ENCODE peak calls at places on chromosomes 1 and 21, in nine cellular contexts. W, N, H, D, O, I, Y, K and R are unnamed samples.
A peak's percentile ranks its signal among the peaks of the same experiment; 100 is the strongest.

GRCh38 chr1:99919221-99919620 is 50.6 kb upstream of the SLC35A3 start:
- DNase-seq in W (no peak), N (no peak), H (no peak), D (no peak), O (no peak), I (no peak), Y (peak; percentile 2), K (no peak), R (no peak)

GRCh38 chr1:171610385-171610784 is 11.7 kb upstream of the MYOCOS start:
- DNase-seq in W (no peak), N (no peak), H (no peak), D (no peak), O (no peak), I (no peak), Y (no peak), K (no peak), R (no peak)

GRCh38 chr1:208475449-208475848 is 231.3 kb upstream of the PLXNA2 start:
- DNase-seq in W (no peak), N (no peak), H (no peak), D (no peak), O (no peak), I (peak; percentile 44), Y (peak; percentile 20), K (peak; percentile 63), R (no peak)

GRCh38 chr1:71494163-71494562 is 413.3 kb upstream of the ZRANB2 start:
- DNase-seq in W (no peak), N (no peak), H (no peak), D (no peak), O (no peak), I (no peak), Y (no peak), K (no peak), R (no peak)

GRCh38 chr1:232978091-232978634 is 27.8 kb downstream of the NTPCR start:
- DNase-seq in W (no peak), N (no peak), H (no peak), D (no peak), O (no peak), I (no peak), Y (no peak), K (no peak), R (no peak)

GRCh38 chr1:26828352-26829093 is 2.0 kb downstream of the ZDHHC18 start:
- DNase-seq in W (no peak), N (peak; percentile 44), H (peak; percentile 33), D (peak; percentile 69), O (no peak), I (no peak), Y (no peak), K (no peak), R (no peak)

GRCh38 chr21:42039911-42040351 is 29.8 kb upstream of the ZBTB21 start:
- DNase-seq in W (no peak), N (no peak), H (no peak), D (peak; percentile 36), O (peak; percentile 39), I (no peak), Y (no peak), K (peak; percentile 71), R (no peak)

GRCh38 chr1:90850181-90850924 is 133.3 kb upstream of the BARHL2 start:
- DNase-seq in W (peak; percentile 27), N (no peak), H (peak; percentile 34), D (peak; percentile 56), O (peak; percentile 17), I (no peak), Y (peak; percentile 6), K (peak; percentile 61), R (no peak)

GRCh38 chr1:53057134-53057533 is 4.9 kb upstream of the PODN start:
- DNase-seq in W (no peak), N (no peak), H (no peak), D (no peak), O (no peak), I (no peak), Y (no peak), K (no peak), R (no peak)

GRCh38 chr1:29655145-29655544 is 418.8 kb downstream of the PTPRU start:
- DNase-seq in W (no peak), N (no peak), H (peak; percentile 1), D (no peak), O (no peak), I (no peak), Y (no peak), K (no peak), R (no peak)

GRCh38 chr1:24983006-24983680 is 53.1 kb upstream of the RUNX3 start:
- DNase-seq in W (no peak), N (no peak), H (no peak), D (no peak), O (no peak), I (no peak), Y (no peak), K (no peak), R (no peak)
- H3K27me3 ChIP-seq in W (no peaks in the 10 kb centered on the region), N (no peaks in the 10 kb centered on the region), H (no peaks in the 10 kb centered on the region), D (no peaks in the 10 kb centered on the region), O (peaks cover 8% of the 10 kb centered on the region), I (no peaks in the 10 kb centered on the region), Y (no peaks in the 10 kb centered on the region), K (no peaks in the 10 kb centered on the region), R (no peaks in the 10 kb centered on the region)

DNA sequence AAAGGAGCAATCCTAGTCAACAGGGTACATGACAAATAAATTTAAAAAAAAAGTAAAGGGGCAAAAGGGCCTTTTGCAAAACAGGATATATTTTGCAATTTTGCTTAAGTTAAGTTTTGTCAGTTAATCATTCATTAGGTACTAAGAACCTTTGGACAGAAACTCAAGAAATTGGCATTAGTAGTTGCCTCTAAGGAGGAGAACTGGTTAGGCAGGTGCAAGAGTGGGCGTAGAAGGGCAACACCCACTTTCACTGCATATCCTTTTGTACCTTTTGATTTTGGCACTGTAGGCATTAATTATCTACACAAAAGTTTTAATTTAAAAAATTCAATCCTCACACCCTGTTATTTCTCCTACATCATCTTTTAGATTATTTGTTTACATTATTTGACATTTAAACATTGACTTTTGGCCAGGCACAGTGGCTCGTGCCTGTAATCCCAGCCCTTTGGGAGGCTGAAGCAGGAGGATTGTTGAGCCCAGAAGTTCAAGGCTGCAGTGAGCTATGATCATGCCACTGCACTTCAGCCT is 4.3 kb downstream of the DDAH1 start:
- DNase-seq in W (no peak), N (no peak), H (peak; percentile 79), D (no peak), O (no peak), I (no peak), Y (peak; percentile 89), K (no peak), R (no peak)
- H3K27ac ChIP-seq in W (no peak overlapping the region), N (no peak overlapping the region), H (peak overlapping the region; percentile 58), D (no peak overlapping the region), O (no peak overlapping the region), I (no peak overlapping the region), Y (peak overlapping the region; percentile 41), K (no peak overlapping the region), R (no peak overlapping the region)

GRCh38 chr21:33032434-33033047 is 6.8 kb downstream of the OLIG2 start:
- DNase-seq in W (no peak), N (no peak), H (no peak), D (no peak), O (no peak), I (no peak), Y (no peak), K (no peak), R (no peak)
- H3K27me3 ChIP-seq in W (peaks cover 100% of the 10 kb centered on the region), N (peaks cover 70% of the 10 kb centered on the region), H (peaks cover 56% of the 10 kb centered on the region), D (peaks cover 79% of the 10 kb centered on the region), O (peaks cover 98% of the 10 kb centered on the region), I (peaks cover 72% of the 10 kb centered on the region), Y (peaks cover 55% of the 10 kb centered on the region), K (peaks cover 79% of the 10 kb centered on the region), R (peaks cover 60% of the 10 kb centered on the region)

DNA sequence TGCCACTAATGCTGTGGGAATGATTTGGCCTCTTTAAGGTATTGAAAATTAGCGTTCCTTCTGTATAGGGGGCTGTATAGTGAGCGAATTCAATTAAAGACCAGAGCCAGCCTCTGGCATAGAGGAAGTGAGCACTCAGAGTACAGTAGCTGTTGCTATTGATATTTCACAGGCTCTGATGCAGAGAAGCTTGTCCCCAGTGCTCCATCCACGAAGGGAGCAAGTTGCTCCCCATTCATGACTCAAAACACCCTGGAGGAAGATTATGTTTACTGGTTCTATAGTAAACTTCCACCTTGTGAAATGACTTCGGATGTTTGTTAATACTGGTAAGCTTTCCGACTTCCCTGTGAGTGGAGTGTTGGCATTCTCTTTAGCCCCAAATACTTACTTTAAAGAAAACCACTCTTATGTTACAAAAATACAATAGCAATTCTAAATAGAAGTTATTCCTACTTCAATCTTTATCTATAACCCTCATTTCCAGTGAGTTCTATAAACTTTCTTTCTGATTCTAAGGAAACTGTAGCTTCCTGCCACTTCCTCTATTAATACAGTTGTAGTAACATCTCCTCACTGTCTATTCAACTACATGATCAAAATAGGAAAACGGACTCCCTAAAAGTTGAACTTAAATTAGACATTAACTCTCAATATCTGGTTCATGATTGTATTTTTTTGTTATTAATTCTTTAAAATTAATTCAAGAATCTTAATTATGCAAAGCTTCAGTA is 46.5 kb downstream of the ZNF281 start:
- DNase-seq in W (no peak), N (no peak), H (no peak), D (no peak), O (no peak), I (no peak), Y (no peak), K (no peak), R (no peak)
- H3K27ac ChIP-seq in W (no peak overlapping the region), N (peak overlapping the region; percentile 64), H (no peak overlapping the region), D (no peak overlapping the region), O (no peak overlapping the region), I (peak overlapping the region; percentile 6), Y (no peak overlapping the region), K (no peak overlapping the region), R (no peak overlapping the region)

DNA sequence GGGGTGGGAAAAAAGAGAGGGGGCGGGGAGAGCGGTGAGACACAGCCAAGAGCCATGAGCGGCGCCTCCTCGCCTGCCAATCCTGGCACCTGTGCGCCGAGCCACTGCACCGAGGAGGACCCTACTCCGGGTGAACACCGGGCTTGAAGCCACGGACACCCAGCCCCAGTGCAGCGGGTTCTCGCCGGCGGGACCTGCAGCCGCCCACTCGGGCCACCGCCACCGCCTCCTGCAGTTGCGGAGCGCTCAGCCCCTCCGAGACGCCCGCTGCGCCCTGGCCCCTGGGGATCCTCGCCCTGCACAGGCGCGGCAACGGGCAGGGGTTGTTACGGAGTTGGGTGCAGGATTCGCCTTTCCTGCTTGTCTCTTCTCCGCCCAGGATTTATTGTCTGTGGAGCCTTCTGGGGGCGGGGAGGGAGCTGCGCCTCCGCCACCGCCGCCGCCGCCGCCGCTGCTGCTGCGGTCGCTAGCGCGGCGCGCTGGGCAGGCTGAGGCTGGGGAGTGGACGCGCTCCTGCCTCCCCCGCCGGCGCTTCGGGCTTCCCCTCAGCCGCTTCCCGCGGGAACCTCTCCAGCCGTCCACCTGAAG is at the start of gene LRRC7:
- DNase-seq in W (peak; percentile 58), N (peak; percentile 72), H (no peak), D (no peak), O (peak; percentile 14), I (peak; percentile 55), Y (no peak), K (no peak), R (no peak)
- H3K27me3 ChIP-seq in W (peaks cover 85% of the 10 kb centered on the region), N (no peaks in the 10 kb centered on the region), H (peaks cover 33% of the 10 kb centered on the region), D (peaks cover 46% of the 10 kb centered on the region), O (peaks cover 48% of the 10 kb centered on the region), I (peaks cover 15% of the 10 kb centered on the region), Y (peaks cover 13% of the 10 kb centered on the region), K (peaks cover 21% of the 10 kb centered on the region), R (peaks cover 37% of the 10 kb centered on the region)